ENCODE peak calls at places on chromosomes 16 and 17, in ten cellular contexts. A is Daoy, H is hippocampal formation, M is AML-193, Y is body of pancreas, K is HEK293T, I is psoas muscle, V is HTR-8/SVneo, J is Caki2, G is T-helper 1 cell. F is an unnamed sample.

GRCh38 chr17:29593546-29594440 is 861 bp downstream of the ANKRD13B start:
- DNase-seq in I (no peak), K (no peak), Y (no peak), H (no peak), J (peak; percentile 27), M (peak; percentile 30), V (peak; percentile 35), G (no peak), A (peak; percentile 47), F (peak; percentile 33)

GRCh38 chr16:87828071-87828971 is 41.0 kb downstream of the SLC7A5 start:
- DNase-seq in H (no peak), A (no peak), V (no peak), G (no peak), J (no peak), K (no peak), Y (peak; percentile 70), M (no peak), I (no peak), F (no peak)

GRCh38 chr17:2054262-2054739 is 602 bp upstream of the HIC1 start:
- DNase-seq in A (peak; percentile 82), K (peak; percentile 55), J (peak; percentile 16), M (no peak), G (no peak), V (no peak), H (no peak), Y (no peak), I (no peak), F (peak; percentile 41)

GRCh38 chr17:39607851-39608130 is at the start of gene NEUROD2:
- DNase-seq in V (no peak), Y (no peak), M (no peak), J (no peak), G (no peak), K (no peak), A (no peak), H (no peak), I (no peak), F (no peak)

GRCh38 chr16:72195609-72196008 is 23.7 kb upstream of the PMFBP1 start:
- DNase-seq in K (peak; percentile 13), I (no peak), J (no peak), M (no peak), V (no peak), Y (no peak), A (no peak), G (no peak), H (no peak), F (no peak)

GRCh38 chr17:1224330-1224729 is 44.5 kb upstream of the ABR start:
- DNase-seq in Y (no peak), K (no peak), I (no peak), V (no peak), A (no peak), M (no peak), H (no peak), G (no peak), J (no peak), F (no peak)

GRCh38 chr16:75552951-75553350 is 3.1 kb downstream of the TMEM231 start:
- DNase-seq in K (no peak), I (no peak), Y (no peak), M (no peak), H (peak; percentile 33), V (no peak), G (no peak), J (no peak), A (no peak), F (no peak)

GRCh38 chr17:73508931-73509605 is 135.2 kb downstream of the SDK2 start:
- DNase-seq in G (no peak), M (no peak), Y (no peak), H (no peak), K (no peak), A (no peak), I (no peak), J (no peak), V (no peak), F (no peak)

F was measured in kidney tubule cell.